ENCODE peak calls at places on chromosomes 11 and 22, in four cellular contexts. S is cardiac muscle cell, P is spleen, W is breast epithelium. E is an unnamed sample. For H3K27me3, the result is how much of the 10 kb centered on the place peaks cover.

GRCh38 chr11:91209751-91210150 is 986.9 kb upstream of the CHORDC1 start:
- DNase-seq in W (no peak), P (no peak), S (no peak), E (no peak)

GRCh38 chr11:118742304-118742703 is 48.7 kb downstream of the DDX6 start:
- DNase-seq in S (peak), P (no peak), W (no peak), E (no peak)

GRCh38 chr11:117950320-117950719 is 21.1 kb upstream of the TMPRSS13 start:
- DNase-seq in S (peak), W (no peak), P (no peak), E (no peak)

GRCh38 chr11:117239295-117239694 is 6.8 kb downstream of the RNF214 start:
- DNase-seq in W (no peak), P (no peak), S (peak), E (no peak)

GRCh38 chr11:69772646-69773045 is 2.5 kb downstream of the FGF4 start:
- DNase-seq in W (no peak), S (no peak), P (no peak), E (no peak)

GRCh38 chr22:42340695-42341383 is 70.4 kb upstream of the TCF20 start:
- DNase-seq in P (no peak), S (no peak), W (no peak), E (no peak)

GRCh38 chr22:45207533-45207932 is 33.2 kb downstream of the KIAA0930 start:
- DNase-seq in W (no peak), P (peak), S (no peak), E (no peak)

GRCh38 chr11:34614334-34615113 is 6.4 kb upstream of the EHF start:
- DNase-seq in P (no peak), S (peak), W (no peak), E (no peak)

GRCh38 chr22:19800761-19801244 is 40.2 kb downstream of the TBX1 start:
- DNase-seq in P (no peak), S (peak), W (no peak), E (no peak)
- TF ChIP-seq CTCF in P (peak), S (peak), W (no peak), E (peak)

DNA sequence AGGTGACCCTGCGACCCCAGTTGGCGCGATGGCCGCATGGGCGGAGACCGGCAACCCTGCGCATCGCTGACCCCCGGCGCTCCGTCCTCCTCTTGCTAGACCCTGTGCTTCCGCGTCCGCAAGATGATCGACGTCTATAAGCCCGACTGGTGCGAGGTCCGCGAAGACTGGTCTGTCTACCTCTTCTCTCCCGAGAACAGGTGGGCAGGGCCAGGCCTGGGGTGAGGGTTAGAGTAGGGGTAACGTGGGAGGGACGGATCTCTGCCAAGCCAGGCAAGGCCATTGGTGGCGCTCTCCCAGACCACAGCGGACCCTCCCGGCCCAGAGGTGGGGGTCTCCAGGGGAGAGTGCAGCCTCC is 92.1 kb downstream of the CACNA1I start:
- DNase-seq in P (no peak), W (no peak), S (no peak), E (no peak)
- H3K27me3 ChIP-seq in P (under half), W (half or more), S (under half), E (half or more)

DNA sequence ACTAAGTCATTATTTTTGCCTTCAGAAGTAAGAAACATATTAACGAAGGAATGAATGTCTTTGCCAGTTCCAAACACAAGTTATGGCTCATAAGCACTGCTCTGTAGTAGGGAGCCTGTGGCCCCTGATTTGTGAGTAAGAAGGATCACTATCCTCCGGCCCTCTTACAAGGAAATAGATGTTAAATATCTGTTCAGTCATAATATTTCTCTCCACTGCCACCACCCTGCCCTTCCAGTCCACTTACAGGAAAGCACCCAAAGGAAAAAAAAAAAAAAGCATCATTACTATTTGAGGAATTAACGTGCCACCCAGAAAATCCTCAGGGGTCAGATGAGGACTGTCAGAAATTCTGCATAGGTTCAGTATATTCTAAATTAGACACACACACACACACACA is 123.4 kb downstream of the ETS1 start:
- DNase-seq in P (no peak), S (no peak), W (no peak), E (no peak)
- H3K4me3 ChIP-seq in P (no peak), S (no peak), W (no peak), E (no peak)

GRCh38 chr11:103464420-103464819 is 355.2 kb downstream of the DYNC2H1 start:
- DNase-seq in S (no peak), P (no peak), W (no peak), E (no peak)
- TF ChIP-seq CTCF in S (no peak), P (no peak), W (no peak), E (no peak)

GRCh38 chr11:20671856-20672546 is 2.6 kb downstream of the NELL1 start:
- DNase-seq in P (no peak), W (no peak), S (peak), E (no peak)

GRCh38 chr11:20668844-20669832 is at the start of gene NELL1:
- DNase-seq in W (no peak), P (no peak), S (peak), E (no peak)

GRCh38 chr11:20670932-20671403 is 1.6 kb downstream of the NELL1 start:
- DNase-seq in S (no peak), W (no peak), P (no peak), E (no peak)

GRCh38 chr11:20669833-20670684 is 673 bp downstream of the NELL1 start:
- DNase-seq in P (no peak), S (peak), W (no peak), E (no peak)

GRCh38 chr11:20672575-20672974 is 3.2 kb downstream of the NELL1 start:
- DNase-seq in W (no peak), P (no peak), S (peak), E (no peak)
- H3K27me3 ChIP-seq in W (half or more), P (under half), S (half or more), E (under half)

GRCh38 chr11:72605958-72606357 is 68.3 kb downstream of the PDE2A start:
- DNase-seq in W (no peak), S (peak), P (no peak), E (no peak)

GRCh38 chr11:72607496-72607895 is 66.7 kb downstream of the PDE2A start:
- DNase-seq in S (no peak), P (no peak), W (no peak), E (no peak)

GRCh38 chr11:72604256-72604655 is 70.0 kb downstream of the PDE2A start:
- DNase-seq in S (no peak), W (no peak), P (no peak), E (no peak)

GRCh38 chr11:72607101-72607468 is 67.1 kb downstream of the PDE2A start:
- DNase-seq in P (no peak), S (no peak), W (no peak), E (no peak)

DNA sequence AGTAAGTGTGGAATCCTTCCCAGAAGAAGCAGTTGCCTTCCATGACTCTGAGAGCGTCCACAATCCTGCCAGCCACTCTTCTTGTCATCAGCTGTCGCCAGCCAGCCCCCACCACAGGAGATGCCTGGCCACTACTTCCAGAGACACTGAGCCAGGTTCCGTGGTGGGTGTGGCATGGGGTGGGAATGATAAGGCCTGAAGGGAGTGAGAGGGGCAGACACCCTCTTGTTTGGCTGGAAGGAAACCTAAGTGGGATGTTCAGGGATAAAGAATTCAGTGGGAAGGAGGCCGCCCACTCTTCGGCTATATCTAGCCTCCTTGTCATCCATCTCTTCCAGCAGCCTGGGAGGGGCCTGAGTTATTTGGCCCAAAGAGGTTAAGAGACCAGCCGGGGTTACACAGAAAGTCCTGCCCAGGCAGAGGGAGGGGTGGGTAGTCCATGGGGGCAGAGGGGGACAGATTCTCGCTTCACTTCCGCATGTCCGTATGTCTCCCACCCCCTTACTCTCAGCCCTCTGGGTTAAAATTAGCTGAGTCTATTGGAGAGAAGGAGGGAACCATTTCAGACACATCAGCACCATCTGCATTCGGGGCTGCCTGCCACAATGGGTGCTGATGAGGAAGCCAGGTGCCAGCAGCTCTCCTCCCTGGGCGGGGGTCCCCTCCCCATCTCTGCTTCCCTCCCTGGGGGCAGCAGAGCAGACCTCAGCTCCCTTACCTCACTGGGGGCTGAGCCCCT is 67.7 kb downstream of the PDE2A start:
- DNase-seq in S (peak), W (no peak), P (no peak), E (no peak)
- H3K4me3 ChIP-seq in S (no peak), W (no peak), P (no peak), E (no peak)

GRCh38 chr11:13834463-13834862 is 128.1 kb upstream of the SPON1 start:
- DNase-seq in S (no peak), W (no peak), P (no peak), E (no peak)
- TF ChIP-seq CTCF in S (peak), W (no peak), P (no peak), E (peak)

GRCh38 chr11:39992550-39992949 is 1466.9 kb downstream of the LRRC4C start:
- DNase-seq in P (no peak), W (no peak), S (no peak), E (no peak)
- H3K27me3 ChIP-seq in P (under half), W (under half), S (under half), E (under half)

GRCh38 chr22:40976866-40977700 is 25.9 kb downstream of the RBX1 start:
- DNase-seq in S (no peak), W (no peak), P (peak), E (no peak)

GRCh38 chr22:40979198-40979597 is 28.0 kb downstream of the RBX1 start:
- DNase-seq in P (no peak), W (no peak), S (no peak), E (no peak)

GRCh38 chr22:40979871-40980270 is 28.7 kb downstream of the RBX1 start:
- DNase-seq in P (peak), W (no peak), S (no peak), E (no peak)

GRCh38 chr22:40982482-40983385 is 31.6 kb downstream of the RBX1 start:
- DNase-seq in P (peak), S (no peak), W (no peak), E (no peak)
- H3K4me3 ChIP-seq in P (no peak), S (no peak), W (no peak), E (no peak)

E was measured in kidney epithelial cell.